ENCODE peak calls at places on chromosome 9, in four cellular contexts. D, X, U and N are unnamed samples.

GRCh38 chr9:4262735-4263141 is 37.1 kb downstream of the GLIS3 start:
- DNase-seq in D (no peak), X (no peak), U (peak), N (no peak)

GRCh38 chr9:37583522-37584121 is 7.4 kb upstream of the FBXO10 start:
- DNase-seq in D (no peak), X (no peak), U (no peak), N (no peak)

GRCh38 chr9:112112519-112112918 is 62.6 kb downstream of the SUSD1 start:
- DNase-seq in D (no peak), X (no peak), U (no peak), N (no peak)

GRCh38 chr9:126132751-126133150 is 193.9 kb upstream of the MVB12B start:
- DNase-seq in D (no peak), X (no peak), U (no peak), N (no peak)

GRCh38 chr9:26131891-26132290 is 453.6 kb upstream of the TUSC1 start:
- DNase-seq in D (no peak), X (no peak), U (no peak), N (no peak)

GRCh38 chr9:127057970-127058644 is 64.3 kb downstream of the ANGPTL2 start:
- DNase-seq in D (no peak), X (no peak), U (no peak), N (no peak)

GRCh38 chr9:127628644-127629467 is 16.8 kb downstream of the STXBP1 start:
- DNase-seq in D (no peak), X (peak), U (no peak), N (no peak)

GRCh38 chr9:116250881-116251280 is 97.3 kb downstream of the PAPPA start:
- DNase-seq in D (no peak), X (no peak), U (no peak), N (no peak)

GRCh38 chr9:127574089-127574921 is 37.8 kb upstream of the STXBP1 start:
- DNase-seq in D (no peak), X (no peak), U (no peak), N (no peak)

GRCh38 chr9:18748106-18748719 is 274.3 kb downstream of the ADAMTSL1 start:
- DNase-seq in D (no peak), X (no peak), U (no peak), N (no peak)

GRCh38 chr9:71552480-71552879 is 215.8 kb downstream of the CEMIP2 start:
- DNase-seq in D (no peak), X (no peak), U (no peak), N (peak)

GRCh38 chr9:36946653-36947052 is 87.4 kb downstream of the PAX5 start:
- DNase-seq in D (no peak), X (no peak), U (no peak), N (no peak)

GRCh38 chr9:27701664-27702063 is 128.4 kb upstream of the C9orf72 start:
- DNase-seq in D (no peak), X (no peak), U (no peak), N (no peak)

GRCh38 chr9:133691191-133691590 is 47.0 kb downstream of the SARDH start:
- DNase-seq in D (no peak), X (no peak), U (no peak), N (no peak)

GRCh38 chr9:22079873-22080341 is 70.8 kb upstream of the CDKN2B start:
- DNase-seq in D (peak), X (no peak), U (no peak), N (no peak)

GRCh38 chr9:112754578-112754977 is 4.0 kb downstream of the SNX30 start:
- DNase-seq in D (no peak), X (no peak), U (no peak), N (peak)

GRCh38 chr9:19028835-19029451 is 4.1 kb downstream of the SAXO1 start:
- DNase-seq in D (no peak), X (peak), U (peak), N (no peak)

GRCh38 chr9:124812401-124813016 is 35.6 kb downstream of the OLFML2A start:
- DNase-seq in D (no peak), X (peak), U (peak), N (peak)

GRCh38 chr9:107213561-107214028 is 69.5 kb upstream of the RAD23B start:
- DNase-seq in D (peak), X (peak), U (peak), N (no peak)

GRCh38 chr9:136713555-136713949 is 1.2 kb downstream of the DIPK1B start:
- DNase-seq in D (no peak), X (no peak), U (no peak), N (no peak)

GRCh38 chr9:136714876-136715239 is 2.5 kb downstream of the DIPK1B start:
- DNase-seq in D (no peak), X (no peak), U (no peak), N (no peak)

GRCh38 chr9:136712690-136713554 is 550 bp downstream of the DIPK1B start:
- DNase-seq in D (no peak), X (no peak), U (no peak), N (no peak)

GRCh38 chr9:136711751-136712689 is at the start of gene DIPK1B:
- DNase-seq in D (no peak), X (peak), U (no peak), N (no peak)

GRCh38 chr9:136714096-136714875 is 1.9 kb downstream of the DIPK1B start:
- DNase-seq in D (no peak), X (no peak), U (no peak), N (no peak)
- H3K4me3 ChIP-seq in D (no peak), X (no peak), U (no peak), N (no peak)

GRCh38 chr9:105957830-105958229 is 263.5 kb downstream of the TMEM38B start:
- DNase-seq in D (no peak), X (no peak), U (no peak), N (peak)
- TF ChIP-seq HDAC6 in D (no peak), X (no peak), U (no peak), N (no peak)

GRCh38 chr9:9557804-9558334 is 1054.9 kb downstream of the PTPRD start:
- DNase-seq in D (no peak), X (no peak), U (peak), N (no peak)

GRCh38 chr9:9552665-9553064 is 1060.1 kb downstream of the PTPRD start:
- DNase-seq in D (no peak), X (no peak), U (no peak), N (no peak)

GRCh38 chr9:9558907-9559306 is 1053.9 kb downstream of the PTPRD start:
- DNase-seq in D (no peak), X (no peak), U (no peak), N (no peak)

GRCh38 chr9:9560382-9561035 is 1052.3 kb downstream of the PTPRD start:
- DNase-seq in D (no peak), X (no peak), U (no peak), N (no peak)

GRCh38 chr9:9556865-9557803 is 1055.7 kb downstream of the PTPRD start:
- DNase-seq in D (no peak), X (no peak), U (no peak), N (peak)
- H3K4me3 ChIP-seq in D (no peak), X (no peak), U (no peak), N (no peak)

GRCh38 chr9:118618744-118619299 is 750.4 kb downstream of the BRINP1 start:
- DNase-seq in D (no peak), X (no peak), U (no peak), N (no peak)
- TF ChIP-seq HDAC6 in D (no peak), X (no peak), U (no peak), N (no peak)

DNA sequence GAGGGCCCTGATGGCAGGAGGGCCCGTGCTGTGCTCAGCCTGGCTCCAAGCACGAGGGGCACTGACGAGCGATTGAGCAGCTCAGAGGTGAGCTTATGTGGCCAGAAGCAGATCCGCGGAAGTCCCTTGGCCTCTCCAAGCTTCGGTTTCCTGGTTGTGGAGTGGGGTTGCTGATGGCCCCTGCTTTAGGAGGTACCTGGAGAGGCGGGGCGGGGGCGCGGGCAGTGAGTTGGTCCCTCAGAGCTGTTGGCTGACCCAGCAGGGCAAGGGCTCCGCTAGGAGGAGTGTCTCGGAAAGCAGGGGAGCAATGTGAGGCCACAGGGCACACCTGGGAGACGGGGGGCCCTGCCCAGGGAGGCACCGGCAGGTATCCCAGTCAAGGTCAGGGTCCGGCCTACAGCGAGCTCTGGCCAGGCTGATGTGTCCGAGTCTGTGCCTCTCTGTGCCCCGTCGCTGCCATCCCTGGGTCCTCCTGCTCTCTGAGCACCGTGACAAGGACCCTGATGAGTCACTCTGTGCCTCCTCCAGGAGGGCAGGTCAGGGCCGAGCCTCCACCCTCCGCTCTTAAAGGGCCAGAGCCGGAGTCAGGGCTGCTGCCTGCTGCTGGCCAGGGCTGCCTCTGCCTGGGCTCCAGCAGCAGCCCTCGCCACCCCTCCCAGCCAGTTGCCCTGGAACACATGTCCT is 14.8 kb downstream of the NCS1 start:
- DNase-seq in D (no peak), X (peak), U (peak), N (peak)
- H3K4me3 ChIP-seq in D (no peak), X (peak), U (peak), N (no peak)

GRCh38 chr9:121225240-121225639 is 23.6 kb upstream of the RAB14 start:
- DNase-seq in D (no peak), X (no peak), U (no peak), N (no peak)

GRCh38 chr9:121226186-121226585 is 24.5 kb upstream of the RAB14 start:
- DNase-seq in D (no peak), X (no peak), U (no peak), N (no peak)

GRCh38 chr9:121218357-121219027 is 16.8 kb upstream of the RAB14 start:
- DNase-seq in D (no peak), X (peak), U (no peak), N (no peak)

GRCh38 chr9:121220996-121221671 is 19.5 kb upstream of the RAB14 start:
- DNase-seq in D (no peak), X (no peak), U (no peak), N (peak)

GRCh38 chr9:121222524-121223171 is 21.0 kb upstream of the RAB14 start:
- DNase-seq in D (no peak), X (peak), U (peak), N (no peak)
- TF ChIP-seq HDAC6 in D (no peak), X (no peak), U (no peak), N (no peak)

GRCh38 chr9:5620494-5620893 is 8.4 kb upstream of the RIC1 start:
- DNase-seq in D (no peak), X (no peak), U (no peak), N (no peak)

GRCh38 chr9:5621327-5621726 is 7.6 kb upstream of the RIC1 start:
- DNase-seq in D (no peak), X (no peak), U (no peak), N (no peak)

GRCh38 chr9:5614192-5614591 is 14.7 kb upstream of the RIC1 start:
- DNase-seq in D (no peak), X (no peak), U (no peak), N (no peak)

GRCh38 chr9:5614985-5615384 is 13.9 kb upstream of the RIC1 start:
- DNase-seq in D (no peak), X (no peak), U (no peak), N (no peak)

DNA sequence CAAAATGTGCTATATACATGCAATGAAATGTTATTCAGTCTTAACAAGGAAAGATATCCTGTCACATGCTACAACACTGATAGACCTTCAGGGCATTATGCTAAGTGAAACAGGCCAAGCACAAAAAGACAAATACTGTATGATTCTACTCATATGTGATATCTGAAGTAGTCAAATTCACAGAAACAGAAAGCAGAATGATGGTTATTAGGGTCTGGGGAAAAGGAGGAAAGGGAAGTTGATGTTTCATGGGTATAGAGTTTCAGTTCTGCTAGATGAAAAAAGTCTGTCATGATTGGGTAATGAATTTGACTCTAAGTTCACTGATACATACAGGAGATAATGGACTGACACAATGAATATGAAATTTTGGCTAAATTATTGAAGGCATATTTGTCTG is 11.2 kb upstream of the RIC1 start:
- DNase-seq in D (peak), X (no peak), U (no peak), N (no peak)
- H3K4me3 ChIP-seq in D (peak), X (no peak), U (no peak), N (no peak)

GRCh38 chr9:98215821-98216220 is 23.4 kb upstream of the CORO2A start:
- DNase-seq in D (no peak), X (no peak), U (no peak), N (no peak)
- TF ChIP-seq HDAC6 in D (no peak), X (no peak), U (no peak), N (no peak)